ENCODE peak calls at places on chromosomes 2 and 18, in four cellular contexts. V is SJSA1, O is uterus, C is HepG2. A is an unnamed sample.

GRCh38 chr2:176789751-176790150 is 422.8 kb upstream of the HNRNPA3 start:
- DNase-seq in C (no peak), V (no peak), O (no peak), A (no peak)

GRCh38 chr18:79680100-79680879 is 687 bp downstream of the CTDP1 start:
- DNase-seq in C (peak; percentile 41), O (no peak), V (peak; percentile 45), A (no peak)

GRCh38 chr2:238865015-238865719 is 17.3 kb downstream of the TWIST2 start:
- DNase-seq in O (no peak), V (no peak), C (no peak), A (no peak)

GRCh38 chr18:58847383-58848071 is 17.1 kb upstream of the ZNF532 start:
- DNase-seq in V (no peak), C (no peak), O (no peak), A (no peak)

GRCh38 chr18:35497006-35497333 is 790 bp downstream of the INO80C start:
- DNase-seq in C (no peak), V (no peak), O (peak; percentile 30), A (no peak)

GRCh38 chr2:112433932-112434730 is 686 bp upstream of the RGPD8 start:
- DNase-seq in V (no peak), C (no peak), O (no peak), A (no peak)

GRCh38 chr2:127615511-127616166 is 30.3 kb upstream of the GPR17 start:
- DNase-seq in O (no peak), V (no peak), C (no peak), A (no peak)

GRCh38 chr18:75209129-75209951 is at the start of gene PTGR3:
- DNase-seq in O (peak; percentile 84), C (peak; percentile 86), V (peak; percentile 82), A (peak; percentile 55)

DNA sequence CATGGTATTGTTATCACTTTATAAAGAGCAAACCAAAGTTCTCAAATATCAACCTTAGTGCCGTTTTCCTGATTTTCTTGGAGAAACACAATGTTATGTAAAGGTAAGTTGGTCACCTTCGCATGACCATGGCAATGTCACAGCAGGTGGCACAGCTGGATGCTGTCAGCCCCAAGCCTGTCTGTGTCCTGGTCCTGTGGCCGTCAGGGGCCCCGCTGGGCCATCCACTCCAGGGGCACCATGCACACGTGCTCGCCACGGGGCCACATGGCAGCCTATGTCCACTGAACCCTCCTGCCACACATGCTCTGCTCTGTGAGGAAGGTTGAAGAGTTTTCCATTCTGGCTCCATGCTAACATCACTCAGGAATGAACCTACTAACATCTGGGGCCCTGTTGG is 85.9 kb downstream of the EIPR1 start:
- DNase-seq in O (no peak), C (no peak), V (no peak), A (no peak)
- H3K9me3 ChIP-seq in O (no peaks in the 10 kb centered on the region), C (no peaks in the 10 kb centered on the region), V (no peaks in the 10 kb centered on the region), A (no peaks in the 10 kb centered on the region)

DNA sequence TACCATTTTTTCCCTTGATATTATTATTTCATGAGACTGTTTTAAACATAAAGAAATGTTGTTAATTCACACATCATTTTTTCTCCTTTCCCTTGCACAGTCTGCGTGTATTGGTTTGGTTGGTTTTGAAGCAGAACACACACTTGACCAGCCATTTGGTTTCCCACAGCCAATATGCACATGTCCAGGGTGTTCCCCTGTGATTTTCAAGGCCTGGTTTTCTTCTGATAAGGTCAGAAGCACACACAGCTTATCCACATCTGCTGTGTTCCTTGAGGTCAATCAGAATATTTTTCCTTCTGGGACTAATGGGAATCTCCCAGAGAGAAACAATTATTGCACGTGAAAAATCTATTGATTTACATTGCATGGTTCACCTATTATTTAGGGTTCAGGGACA is 103.2 kb upstream of the EFEMP1 start:
- DNase-seq in O (no peak), V (no peak), C (no peak), A (no peak)
- H3K4me1 ChIP-seq in O (no peaks in the 10 kb centered on the region), V (no peaks in the 10 kb centered on the region), C (no peaks in the 10 kb centered on the region), A (no peaks in the 10 kb centered on the region)

GRCh38 chr2:168203762-168204693 is 43.4 kb downstream of the STK39 start:
- DNase-seq in O (no peak), V (no peak), C (no peak), A (no peak)
- H3K4me3 ChIP-seq in O (no peak overlapping the region), V (no peak overlapping the region), C (no peak overlapping the region), A (no peak overlapping the region)

GRCh38 chr2:16330571-16331351 is 334.9 kb downstream of the CYRIA start:
- DNase-seq in V (peak; percentile 16), O (no peak), C (peak; percentile 84), A (no peak)
- H3K9me3 ChIP-seq in V (no peaks in the 10 kb centered on the region), O (no peaks in the 10 kb centered on the region), C (no peaks in the 10 kb centered on the region), A (no peaks in the 10 kb centered on the region)

GRCh38 chr18:32763306-32763705 is 9.5 kb downstream of the KLHL14 start:
- DNase-seq in O (no peak), C (no peak), V (no peak), A (no peak)
- H3K4me1 ChIP-seq in O (no peaks in the 10 kb centered on the region), C (peaks cover 64% of the 10 kb centered on the region), V (no peaks in the 10 kb centered on the region), A (no peaks in the 10 kb centered on the region)